ENCODE peak calls at places on chromosomes 2 and 18, in nine cellular contexts. P, Y, Q, S, K, Z, I, U and F are unnamed samples.

GRCh38 chr2:19746137-19746585 is 155.6 kb downstream of the TTC32 start:
- DNase-seq in U (no peak), Q (no peak), S (no peak), K (no peak), I (no peak), P (no peak), Y (no peak), Z (no peak), F (no peak)

GRCh38 chr2:96917008-96917575 is 47.2 kb upstream of the SEMA4C start:
- DNase-seq in K (no peak), Z (no peak), S (no peak), U (no peak), I (no peak), Q (peak; percentile 45), P (no peak), Y (no peak), F (no peak)

GRCh38 chr2:156116113-156116512 is 216.4 kb downstream of the NR4A2 start:
- DNase-seq in Z (no peak), Q (no peak), U (no peak), Y (no peak), K (no peak), I (no peak), P (no peak), S (no peak), F (no peak)

GRCh38 chr2:239793851-239794250 is 231.3 kb downstream of the NDUFA10 start:
- DNase-seq in K (no peak), P (no peak), Z (no peak), Y (no peak), S (no peak), Q (no peak), I (no peak), U (no peak), F (no peak)

GRCh38 chr18:7370812-7371211 is 139.9 kb downstream of the LRRC30 start:
- DNase-seq in Q (no peak), Z (no peak), U (no peak), S (peak; percentile 77), K (no peak), I (no peak), Y (no peak), P (no peak), F (no peak)

GRCh38 chr2:205696541-205697441 is 14.5 kb downstream of the NRP2 start:
- DNase-seq in P (no peak), S (no peak), K (no peak), I (peak; percentile 52), Z (no peak), Y (no peak), Q (no peak), U (no peak), F (no peak)

GRCh38 chr2:216992056-216992455 is 132.2 kb upstream of the TNP1 start:
- DNase-seq in K (no peak), Z (no peak), P (no peak), Q (no peak), Y (no peak), U (no peak), I (no peak), S (peak; percentile 71), F (no peak)

GRCh38 chr2:120205901-120206581 is 17.2 kb downstream of the TMEM185B start:
- DNase-seq in Z (peak; percentile 30), K (peak; percentile 39), P (no peak), Y (no peak), S (no peak), I (no peak), Q (no peak), U (no peak), F (no peak)

GRCh38 chr2:65639156-65639876 is 206.9 kb upstream of the SPRED2 start:
- DNase-seq in S (no peak), Z (no peak), I (no peak), P (no peak), U (no peak), Q (no peak), K (no peak), Y (no peak), F (no peak)

GRCh38 chr2:131408778-131409177 is 44.8 kb upstream of the RAB6D start:
- DNase-seq in S (no peak), Y (no peak), Q (no peak), Z (no peak), K (no peak), I (no peak), U (no peak), P (no peak), F (no peak)

GRCh38 chr2:197215988-197216979 is 94.3 kb downstream of the ANKRD44 start:
- DNase-seq in Y (no peak), I (no peak), U (no peak), P (peak; percentile 34), Q (no peak), S (no peak), Z (no peak), K (no peak), F (no peak)
- H3K4me3 ChIP-seq in Y (peak overlapping the region; percentile 28), I (no peak overlapping the region), U (peak overlapping the region; percentile 28), P (peak overlapping the region; percentile 16), Q (no peak overlapping the region), S (no peak overlapping the region), Z (no peak overlapping the region), K (no peak overlapping the region), F (no peak overlapping the region)

GRCh38 chr18:11775436-11775835 is 75.8 kb upstream of the CHMP1B start:
- DNase-seq in S (no peak), K (no peak), Y (no peak), P (no peak), I (no peak), Q (no peak), U (no peak), Z (no peak), F (no peak)
- H3K27ac ChIP-seq in S (no peak overlapping the region), K (no peak overlapping the region), Y (no peak overlapping the region), P (no peak overlapping the region), I (no peak overlapping the region), Q (no peak overlapping the region), U (no peak overlapping the region), Z (no peak overlapping the region), F (no peak overlapping the region)

GRCh38 chr18:75456277-75456676 is 28.8 kb upstream of the SMIM21 start:
- DNase-seq in K (no peak), P (no peak), U (no peak), Y (no peak), Q (no peak), S (no peak), Z (no peak), I (no peak), F (no peak)
- H3K4me3 ChIP-seq in K (no peak overlapping the region), P (no peak overlapping the region), U (peak overlapping the region; percentile 45), Y (peak overlapping the region; percentile 22), Q (peak overlapping the region; percentile 55), S (peak overlapping the region; percentile 61), Z (peak overlapping the region; percentile 15), I (no peak overlapping the region), F (no peak overlapping the region)

GRCh38 chr2:40953341-40953740 is 501.5 kb upstream of the SLC8A1 start:
- DNase-seq in U (no peak), P (no peak), Q (no peak), Y (no peak), S (no peak), Z (no peak), I (no peak), K (no peak), F (no peak)

GRCh38 chr2:40957508-40957907 is 505.6 kb upstream of the SLC8A1 start:
- DNase-seq in Q (no peak), U (no peak), S (no peak), K (no peak), Z (no peak), P (peak; percentile 90), I (no peak), Y (no peak), F (no peak)

GRCh38 chr2:40955635-40956034 is 503.7 kb upstream of the SLC8A1 start:
- DNase-seq in S (no peak), P (no peak), Q (no peak), Y (no peak), I (no peak), U (no peak), K (no peak), Z (no peak), F (no peak)

DNA sequence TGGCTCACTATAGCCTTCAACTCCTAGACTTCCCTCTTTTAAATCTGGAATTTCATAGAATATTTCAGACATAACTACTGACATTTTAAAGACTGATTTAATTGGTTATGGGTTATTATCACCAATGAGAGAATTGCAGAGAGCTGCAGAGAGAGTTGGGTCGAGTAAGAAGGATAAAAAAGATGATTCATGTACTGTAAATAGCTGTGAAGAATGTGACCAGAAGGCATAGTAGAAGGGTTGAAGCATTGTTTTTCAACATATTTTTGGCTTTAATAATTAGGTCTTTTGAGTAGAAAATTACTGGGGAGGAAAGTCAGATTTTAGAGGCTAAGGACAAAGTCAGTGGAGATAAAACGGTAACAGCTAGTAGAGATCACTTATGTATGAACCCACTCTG is 503.2 kb upstream of the SLC8A1 start:
- DNase-seq in P (no peak), I (no peak), S (no peak), Q (no peak), K (no peak), Z (no peak), Y (no peak), U (no peak), F (no peak)
- H3K27ac ChIP-seq in P (no peak overlapping the region), I (no peak overlapping the region), S (no peak overlapping the region), Q (no peak overlapping the region), K (no peak overlapping the region), Z (no peak overlapping the region), Y (no peak overlapping the region), U (no peak overlapping the region), F (no peak overlapping the region)

GRCh38 chr18:58937204-58937603 is 72.5 kb downstream of the ZNF532 start:
- DNase-seq in U (no peak), S (no peak), Z (no peak), Y (no peak), I (no peak), K (no peak), P (no peak), Q (no peak), F (no peak)
- H3K4me3 ChIP-seq in U (no peak overlapping the region), S (no peak overlapping the region), Z (no peak overlapping the region), Y (no peak overlapping the region), I (no peak overlapping the region), K (no peak overlapping the region), P (no peak overlapping the region), Q (no peak overlapping the region), F (no peak overlapping the region)

GRCh38 chr2:43088148-43089073 is 138.0 kb downstream of the ZFP36L2 start:
- DNase-seq in S (no peak), K (no peak), P (no peak), Q (no peak), Z (no peak), I (peak; percentile 66), U (no peak), Y (no peak), F (no peak)
- H3K27ac ChIP-seq in S (peak overlapping the region; percentile 80), K (no peak overlapping the region), P (no peak overlapping the region), Q (no peak overlapping the region), Z (no peak overlapping the region), I (peak overlapping the region; percentile 90), U (no peak overlapping the region), Y (no peak overlapping the region), F (no peak overlapping the region)